ENCODE peak calls at places on chromosomes 4 and X, in six cellular contexts. P, A, S, E, W and D are unnamed samples.

GRCh38 chr4:146981651-146982050 is 36.0 kb upstream of the TTC29 start:
- DNase-seq in P (no peak), A (peak; percentile 35), S (no peak), E (peak; percentile 58), W (no peak), D (peak; percentile 8)

GRCh38 chr4:921830-922331 is 10.2 kb downstream of the GAK start:
- DNase-seq in P (no peak), A (no peak), S (no peak), E (no peak), W (no peak), D (no peak)

GRCh38 chr4:23921447-23921845 is 31.6 kb upstream of the PPARGC1A start:
- DNase-seq in P (no peak), A (no peak), S (no peak), E (no peak), W (no peak), D (no peak)

GRCh38 chr4:31045151-31045550 is 325.0 kb downstream of the PCDH7 start:
- DNase-seq in P (no peak), A (no peak), S (no peak), E (peak; percentile 15), W (no peak), D (no peak)

GRCh38 chr4:4606321-4606720 is 64.5 kb upstream of the STX18 start:
- DNase-seq in P (no peak), A (no peak), S (no peak), E (peak; percentile 78), W (no peak), D (no peak)

GRCh38 chrX:42934020-42934701 is 156.2 kb upstream of the PPP1R2C start:
- DNase-seq in P (no peak), A (no peak), S (peak; percentile 75), E (peak; percentile 4), W (no peak), D (peak; percentile 25)

GRCh38 chrX:137695405-137695804 is 129.5 kb downstream of the ZIC3 start:
- DNase-seq in P (no peak), A (no peak), S (no peak), E (no peak), W (no peak), D (no peak)

GRCh38 chr4:27929141-27929540 is 1068.5 kb downstream of the STIM2 start:
- DNase-seq in P (no peak), A (no peak), S (no peak), E (no peak), W (no peak), D (no peak)

GRCh38 chr4:189143255-189143654 is 797.4 kb upstream of the FRG1 start:
- DNase-seq in P (no peak), A (no peak), S (no peak), E (no peak), W (no peak), D (no peak)

GRCh38 chr4:137300776-137301175 is 231.5 kb downstream of the PCDH18 start:
- DNase-seq in P (no peak), A (no peak), S (no peak), E (no peak), W (no peak), D (no peak)

GRCh38 chr4:151541438-151542071 is 132.6 kb downstream of the FHIP1A start:
- DNase-seq in P (no peak), A (peak; percentile 12), S (no peak), E (peak; percentile 72), W (no peak), D (peak; percentile 65)

GRCh38 chr4:31557444-31557843 is 837.3 kb downstream of the PCDH7 start:
- DNase-seq in P (no peak), A (no peak), S (peak; percentile 5), E (peak; percentile 3), W (no peak), D (no peak)

GRCh38 chr4:169900241-169900845 is 125.9 kb downstream of the MFAP3L start:
- DNase-seq in P (no peak), A (no peak), S (no peak), E (no peak), W (no peak), D (no peak)

GRCh38 chrX:55839480-55839879 is 121.9 kb downstream of the RRAGB start:
- DNase-seq in P (no peak), A (peak; percentile 2), S (no peak), E (no peak), W (no peak), D (no peak)

GRCh38 chr4:3302164-3302785 is 9.5 kb downstream of the RGS12 start:
- DNase-seq in P (peak; percentile 1), A (no peak), S (no peak), E (no peak), W (peak; percentile 47), D (no peak)

GRCh38 chrX:151384807-151385206 is 12.2 kb upstream of the VMA21 start:
- DNase-seq in P (no peak), A (no peak), S (no peak), E (no peak), W (no peak), D (no peak)

GRCh38 chrX:15854080-15854655 is 445 bp downstream of the AP1S2 start:
- DNase-seq in P (peak; percentile 57), A (peak; percentile 85), S (peak; percentile 62), E (no peak), W (peak; percentile 26), D (peak; percentile 9)

GRCh38 chr4:23881674-23882337 is 8.0 kb downstream of the PPARGC1A start:
- DNase-seq in P (no peak), A (no peak), S (no peak), E (no peak), W (no peak), D (no peak)

GRCh38 chr4:111323496-111323895 is 700.6 kb upstream of the PITX2 start:
- DNase-seq in P (no peak), A (no peak), S (no peak), E (peak; percentile 67), W (no peak), D (peak; percentile 41)

GRCh38 chr4:72076562-72076961 is 44.8 kb downstream of the NPFFR2 start:
- DNase-seq in P (no peak), A (no peak), S (no peak), E (peak; percentile 4), W (no peak), D (no peak)

GRCh38 chrX:69120476-69120875 is 44.8 kb downstream of the PJA1 start:
- DNase-seq in P (no peak), A (no peak), S (no peak), E (no peak), W (no peak), D (no peak)

GRCh38 chr4:141244419-141244818 is 23.7 kb downstream of the ZNF330 start:
- DNase-seq in P (no peak), A (no peak), S (no peak), E (no peak), W (no peak), D (no peak)

GRCh38 chr4:64774626-64775025 is 365.4 kb upstream of the TECRL start:
- DNase-seq in P (no peak), A (no peak), S (no peak), E (no peak), W (no peak), D (no peak)

GRCh38 chr4:121900132-121900983 is 30.1 kb upstream of the BBS7 start:
- DNase-seq in P (peak; percentile 7), A (peak; percentile 56), S (peak; percentile 48), E (peak; percentile 77), W (no peak), D (peak; percentile 69)

GRCh38 chr4:14620567-14621138 is 381.6 kb upstream of the CPEB2 start:
- DNase-seq in P (no peak), A (no peak), S (no peak), E (no peak), W (no peak), D (no peak)

GRCh38 chr4:76199664-76200211 is 13.9 kb downstream of the SCARB2 start:
- DNase-seq in P (peak; percentile 26), A (no peak), S (peak; percentile 92), E (no peak), W (no peak), D (peak; percentile 62)

GRCh38 chr4:62601737-62602136 is 1401.6 kb downstream of the ADGRL3 start:
- DNase-seq in P (no peak), A (no peak), S (no peak), E (no peak), W (no peak), D (no peak)

GRCh38 chr4:74930166-74930565 is 2.8 kb upstream of the PARM1 start:
- DNase-seq in P (no peak), A (no peak), S (peak; percentile 25), E (no peak), W (no peak), D (no peak)

GRCh38 chr4:54545663-54546424 is 111.9 kb upstream of the KIT start:
- DNase-seq in P (no peak), A (no peak), S (peak; percentile 52), E (no peak), W (no peak), D (no peak)

GRCh38 chr4:55397024-55397520 is 1.3 kb downstream of the TMEM165 start:
- DNase-seq in P (no peak), A (peak; percentile 11), S (peak; percentile 19), E (peak; percentile 28), W (no peak), D (no peak)